ENCODE peak calls at places on chromosomes 11 and 22, in seven cellular contexts. V is right lobe of liver, R is lung, I is body of pancreas, X is astrocyte of the spinal cord, H is cardiac fibroblast, E is A549. D is an unnamed sample.

GRCh38 chr11:61075891-61076290 is 26.4 kb upstream of the CD5 start:
- DNase-seq in V (no peak), R (no peak), I (no peak), X (peak), H (peak), E (no peak), D (peak)

GRCh38 chr11:34316347-34317037 is 41.3 kb downstream of the ABTB2 start:
- DNase-seq in V (no peak), R (no peak), I (no peak), X (peak), H (peak), E (no peak), D (no peak)

GRCh38 chr22:27474112-27474571 is 327.4 kb downstream of the MN1 start:
- DNase-seq in V (no peak), R (no peak), I (no peak), X (peak), H (peak), E (no peak), D (peak)

GRCh38 chr22:38941488-38941987 is 15.9 kb upstream of the APOBEC3A start:
- DNase-seq in V (no peak), R (peak), I (peak), X (no peak), H (no peak), E (no peak), D (no peak)

GRCh38 chr11:114284021-114284420 is 12.2 kb upstream of the NNMT start:
- DNase-seq in V (peak), R (peak), I (peak), X (no peak), H (no peak), E (no peak), D (no peak)

GRCh38 chr11:11036185-11037161 is 178.6 kb upstream of the ZBED5 start:
- DNase-seq in V (no peak), R (no peak), I (peak), X (peak), H (peak), E (peak), D (peak)

GRCh38 chr22:47778160-47778658 is 1015.8 kb downstream of the TBC1D22A start:
- DNase-seq in V (no peak), R (no peak), I (no peak), X (no peak), H (no peak), E (no peak), D (no peak)

GRCh38 chr11:46457659-46458058 is 66.1 kb upstream of the CHRM4 start:
- DNase-seq in V (no peak), R (peak), I (no peak), X (no peak), H (peak), E (no peak), D (peak)

GRCh38 chr11:35337136-35337918 is 82.0 kb downstream of the SLC1A2 start:
- DNase-seq in V (no peak), R (no peak), I (peak), X (peak), H (peak), E (peak), D (peak)

GRCh38 chr11:114058871-114059277 is 637 bp upstream of the ZBTB16 start:
- DNase-seq in V (peak), R (no peak), I (peak), X (no peak), H (peak), E (no peak), D (no peak)

GRCh38 chr11:75743711-75744563 is 24.6 kb upstream of the DGAT2 start:
- DNase-seq in V (peak), R (no peak), I (peak), X (no peak), H (no peak), E (no peak), D (peak)

GRCh38 chr11:37952035-37952434 is 1354.0 kb upstream of the RAG2 start:
- DNase-seq in V (no peak), R (no peak), I (no peak), X (no peak), H (no peak), E (no peak), D (no peak)

GRCh38 chr11:2807276-2807681 is 78.3 kb downstream of the CDKN1C start:
- DNase-seq in V (peak), R (peak), I (peak), X (peak), H (no peak), E (no peak), D (no peak)

GRCh38 chr11:8098361-8098760 is 17.4 kb downstream of the TUB start:
- DNase-seq in V (no peak), R (no peak), I (no peak), X (no peak), H (peak), E (no peak), D (peak)

GRCh38 chr11:86799680-86800075 is 664 bp upstream of the PRSS23 start:
- DNase-seq in V (no peak), R (no peak), I (no peak), X (no peak), H (no peak), E (no peak), D (no peak)
- H3K4me3 ChIP-seq in V (peak), R (no peak), I (no peak), X (peak), H (peak), E (peak), D (peak)

GRCh38 chr11:88404363-88404762 is 66.8 kb upstream of the CTSC start:
- DNase-seq in V (no peak), R (no peak), I (no peak), X (no peak), H (no peak), E (no peak), D (no peak)
- TF ChIP-seq CTCF in V (no peak), R (no peak), I (no peak), X (no peak), H (no peak), E (no peak), D (no peak)

GRCh38 chr22:31829505-31829904 is 75.7 kb downstream of the DEPDC5 start:
- DNase-seq in V (no peak), R (no peak), I (no peak), X (peak), H (peak), E (peak), D (peak)
- H3K4me3 ChIP-seq in V (no peak), R (no peak), I (no peak), X (no peak), H (no peak), E (no peak), D (no peak)

GRCh38 chr11:40425168-40425567 is 1034.3 kb downstream of the LRRC4C start:
- DNase-seq in V (no peak), R (no peak), I (no peak), X (no peak), H (no peak), E (no peak), D (no peak)
- TF ChIP-seq CTCF in V (no peak), R (no peak), I (no peak), X (no peak), H (no peak), E (no peak), D (no peak)

GRCh38 chr11:70077411-70078094 is 564 bp upstream of the ANO1 start:
- DNase-seq in V (no peak), R (no peak), I (no peak), X (no peak), H (no peak), E (no peak), D (no peak)

GRCh38 chr11:70080763-70081162 is 2.6 kb downstream of the ANO1 start:
- DNase-seq in V (no peak), R (no peak), I (no peak), X (no peak), H (no peak), E (peak), D (peak)

GRCh38 chr11:70078095-70078795 is at the start of gene ANO1:
- DNase-seq in V (no peak), R (no peak), I (peak), X (no peak), H (no peak), E (no peak), D (peak)

GRCh38 chr11:70079691-70080090 is 1.6 kb downstream of the ANO1 start:
- DNase-seq in V (no peak), R (no peak), I (no peak), X (no peak), H (no peak), E (no peak), D (peak)

GRCh38 chr11:70078796-70079616 is 889 bp downstream of the ANO1 start:
- DNase-seq in V (no peak), R (no peak), I (no peak), X (no peak), H (no peak), E (no peak), D (no peak)
- H3K4me3 ChIP-seq in V (peak), R (no peak), I (no peak), X (no peak), H (no peak), E (peak), D (no peak)

D was measured in epithelial cell of esophagus.